ENCODE peak calls at places on chromosomes 6 and 20, in four cellular contexts. One of them, this sample, is unnamed. For H3K4me1, the result is how much of the 10 kb centered on the place peaks cover.

GRCh38 chr6:80143312-80143960 is 37.0 kb downstream of the BCKDHB start:
- DNase-seq in Panc1: no peak
- DNase-seq in stomach: peak
- DNase-seq in prostate gland: peak
- DNase-seq in this sample: no peak

GRCh38 chr6:7267071-7267470 is 45.9 kb downstream of the SSR1 start:
- DNase-seq in prostate gland: no peak
- DNase-seq in stomach: no peak
- DNase-seq in Panc1: no peak
- DNase-seq in this sample: no peak

GRCh38 chr20:62592506-62593177 is 49.7 kb upstream of the SLCO4A1 start:
- DNase-seq in prostate gland: no peak
- DNase-seq in Panc1: no peak
- DNase-seq in stomach: no peak
- DNase-seq in this sample: no peak

GRCh38 chr6:134223761-134224445 is 94.0 kb downstream of the SGK1 start:
- DNase-seq in stomach: no peak
- DNase-seq in Panc1: no peak
- DNase-seq in prostate gland: no peak
- DNase-seq in this sample: no peak

GRCh38 chr6:128131036-128131435 is 230.2 kb upstream of the THEMIS start:
- DNase-seq in stomach: no peak
- DNase-seq in Panc1: no peak
- DNase-seq in prostate gland: no peak
- DNase-seq in this sample: no peak

GRCh38 chr6:143941852-143942627 is 66.0 kb downstream of the PLAGL1 start:
- DNase-seq in prostate gland: peak
- DNase-seq in stomach: peak
- DNase-seq in Panc1: peak
- DNase-seq in this sample: no peak

GRCh38 chr6:122994256-122994655 is 1.8 kb upstream of the CLVS2 start:
- DNase-seq in stomach: no peak
- DNase-seq in prostate gland: no peak
- DNase-seq in Panc1: no peak
- DNase-seq in this sample: no peak

GRCh38 chr20:17612287-17612974 is 42.6 kb downstream of the DSTN start:
- DNase-seq in Panc1: no peak
- DNase-seq in stomach: no peak
- DNase-seq in prostate gland: no peak
- DNase-seq in this sample: peak

GRCh38 chr6:53436904-53437303 is 88.2 kb upstream of the ELOVL5 start:
- DNase-seq in prostate gland: no peak
- DNase-seq in stomach: no peak
- DNase-seq in Panc1: no peak
- DNase-seq in this sample: no peak

GRCh38 chr20:60694763-60695162 is 557.3 kb upstream of the CDH4 start:
- DNase-seq in Panc1: no peak
- DNase-seq in prostate gland: no peak
- DNase-seq in stomach: no peak
- DNase-seq in this sample: no peak

GRCh38 chr20:3710703-3711417 is 1.5 kb downstream of the SIGLEC1 start:
- DNase-seq in prostate gland: peak
- DNase-seq in Panc1: no peak
- DNase-seq in stomach: peak
- DNase-seq in this sample: peak

GRCh38 chr6:55568779-55569439 is 10.1 kb downstream of the HMGCLL1 start:
- DNase-seq in Panc1: no peak
- DNase-seq in prostate gland: no peak
- DNase-seq in stomach: no peak
- DNase-seq in this sample: no peak

GRCh38 chr6:12748815-12749521 is 32.4 kb downstream of the PHACTR1 start:
- DNase-seq in prostate gland: no peak
- DNase-seq in stomach: no peak
- DNase-seq in Panc1: no peak
- DNase-seq in this sample: no peak

GRCh38 chr6:44980841-44981240 is 347.3 kb upstream of the RUNX2 start:
- DNase-seq in prostate gland: no peak
- DNase-seq in stomach: no peak
- DNase-seq in Panc1: no peak
- DNase-seq in this sample: no peak

GRCh38 chr6:152583888-152584287 is 53.3 kb downstream of the SYNE1 start:
- DNase-seq in stomach: no peak
- DNase-seq in Panc1: no peak
- DNase-seq in prostate gland: no peak
- DNase-seq in this sample: no peak

GRCh38 chr6:113490356-113490755 is 366.8 kb upstream of the MARCKS start:
- DNase-seq in Panc1: no peak
- DNase-seq in stomach: no peak
- DNase-seq in prostate gland: peak
- DNase-seq in this sample: no peak

GRCh38 chr20:25274481-25274880 is 26.6 kb downstream of the PYGB start:
- DNase-seq in prostate gland: no peak
- DNase-seq in stomach: peak
- DNase-seq in Panc1: no peak
- DNase-seq in this sample: no peak

GRCh38 chr6:87870606-87871005 is 168.6 kb upstream of the AKIRIN2 start:
- DNase-seq in prostate gland: no peak
- DNase-seq in Panc1: no peak
- DNase-seq in stomach: no peak
- DNase-seq in this sample: no peak

GRCh38 chr6:141956868-141957267 is 175.9 kb upstream of the GJE1 start:
- DNase-seq in Panc1: no peak
- DNase-seq in stomach: no peak
- DNase-seq in prostate gland: no peak
- DNase-seq in this sample: no peak

GRCh38 chr6:69022991-69023390 is 387.9 kb downstream of the ADGRB3 start:
- DNase-seq in stomach: no peak
- DNase-seq in prostate gland: no peak
- DNase-seq in Panc1: no peak
- DNase-seq in this sample: no peak

GRCh38 chr6:69758214-69758613 is 38.6 kb downstream of the LMBRD1 start:
- DNase-seq in prostate gland: no peak
- DNase-seq in stomach: no peak
- DNase-seq in Panc1: no peak
- DNase-seq in this sample: no peak

GRCh38 chr6:3867616-3868502 is 18.7 kb downstream of the FAM50B start:
- DNase-seq in stomach: no peak
- DNase-seq in prostate gland: no peak
- DNase-seq in Panc1: no peak
- DNase-seq in this sample: no peak

GRCh38 chr20:20211274-20211987 is 156.5 kb upstream of the INSM1 start:
- DNase-seq in prostate gland: no peak
- DNase-seq in stomach: no peak
- DNase-seq in Panc1: no peak
- DNase-seq in this sample: no peak

GRCh38 chr20:20209684-20210083 is 157.4 kb downstream of the CFAP61 start:
- DNase-seq in Panc1: no peak
- DNase-seq in stomach: no peak
- DNase-seq in prostate gland: no peak
- DNase-seq in this sample: no peak

GRCh38 chr20:20211988-20212518 is 155.9 kb upstream of the INSM1 start:
- DNase-seq in Panc1: no peak
- DNase-seq in stomach: no peak
- DNase-seq in prostate gland: no peak
- DNase-seq in this sample: no peak

GRCh38 chr20:20210943-20211273 is 157.0 kb upstream of the INSM1 start:
- DNase-seq in prostate gland: no peak
- DNase-seq in stomach: no peak
- DNase-seq in Panc1: no peak
- DNase-seq in this sample: no peak

DNA sequence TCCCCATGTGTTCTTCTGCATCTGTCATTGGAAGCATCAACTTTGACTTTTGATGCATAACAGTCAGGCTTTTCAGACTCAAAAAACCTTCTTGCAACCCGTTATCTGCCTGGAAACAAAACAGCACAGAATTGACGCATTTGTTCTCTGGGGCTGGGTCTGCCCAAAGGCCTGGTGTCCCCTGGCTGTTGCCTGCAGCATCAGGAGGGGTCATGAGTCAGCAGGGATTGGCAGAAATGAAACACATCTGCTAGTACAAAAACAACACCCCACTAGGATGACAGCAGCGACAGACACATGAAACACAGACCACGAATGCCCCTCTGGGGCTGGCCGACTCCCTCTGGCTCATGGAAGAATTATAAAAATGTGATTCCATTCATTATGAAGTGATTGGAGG is 157.6 kb upstream of the INSM1 start:
- DNase-seq in stomach: no peak
- DNase-seq in Panc1: no peak
- DNase-seq in prostate gland: no peak
- DNase-seq in this sample: no peak
- TF ChIP-seq POLR2AphosphoS5 in stomach: no peak
- TF ChIP-seq POLR2AphosphoS5 in Panc1: no peak
- TF ChIP-seq POLR2AphosphoS5 in prostate gland: no peak
- TF ChIP-seq POLR2AphosphoS5 in this sample: no peak

DNA sequence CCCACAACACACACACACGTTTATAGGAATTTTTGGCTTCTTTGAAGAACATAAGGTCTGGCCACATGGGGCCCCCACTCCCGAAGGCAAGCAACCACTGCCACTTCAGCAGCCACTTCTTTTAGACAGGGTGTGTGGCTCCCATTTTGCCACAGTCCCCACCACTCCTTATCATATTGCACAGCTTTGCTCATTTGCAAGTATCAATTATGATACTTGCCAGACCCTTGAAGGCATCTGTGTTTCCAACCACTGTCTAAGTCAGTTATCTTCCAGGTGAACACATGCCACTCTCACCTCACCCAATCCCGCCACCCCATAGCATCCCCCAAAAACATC is 73.1 kb downstream of the NOL4L start:
- DNase-seq in Panc1: no peak
- DNase-seq in stomach: no peak
- DNase-seq in prostate gland: no peak
- DNase-seq in this sample: no peak
- H3K4me1 ChIP-seq in Panc1: under half
- H3K4me1 ChIP-seq in stomach: under half
- H3K4me1 ChIP-seq in prostate gland: under half
- H3K4me1 ChIP-seq in this sample: under half

DNA sequence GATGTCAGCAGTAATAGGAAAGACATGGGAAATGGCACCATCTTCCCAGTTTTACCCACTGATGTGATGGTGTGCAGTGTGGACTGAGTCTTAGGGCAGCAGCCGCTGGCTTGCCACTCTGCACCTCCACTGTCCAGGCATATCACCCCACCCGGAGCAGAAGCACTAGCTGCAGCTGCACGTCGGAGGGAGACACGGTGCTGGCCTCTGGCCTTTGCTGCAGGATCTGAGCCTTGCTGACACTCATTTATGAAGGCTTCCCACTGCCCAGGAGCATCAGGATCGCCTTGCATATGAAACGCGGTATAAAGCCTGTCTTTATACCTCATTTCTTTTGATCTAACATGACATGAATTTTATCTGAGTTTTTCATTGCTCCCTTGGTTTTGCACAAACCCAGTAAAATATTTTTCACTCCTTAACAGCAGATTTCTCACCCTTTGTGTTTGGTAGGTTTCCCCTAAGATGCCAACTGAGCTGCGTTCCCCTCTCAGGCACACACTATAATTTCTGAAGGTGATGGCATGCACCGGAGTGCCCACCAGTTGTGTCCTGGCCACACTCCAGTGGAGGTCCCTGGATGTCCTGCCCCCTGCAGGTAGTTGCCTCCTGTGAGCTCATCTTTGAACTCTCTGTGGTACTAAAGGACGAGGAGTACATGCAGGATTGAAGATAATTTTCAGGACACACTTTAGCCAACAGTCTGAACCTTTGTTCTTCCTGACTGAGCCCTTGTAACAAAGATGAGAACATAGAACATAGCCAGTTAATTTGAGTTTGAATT is 8.9 kb upstream of the EXOC2 start:
- DNase-seq in stomach: no peak
- DNase-seq in prostate gland: no peak
- DNase-seq in Panc1: no peak
- DNase-seq in this sample: no peak
- TF ChIP-seq CTCF in stomach: no peak
- TF ChIP-seq CTCF in prostate gland: no peak
- TF ChIP-seq CTCF in Panc1: no peak
- TF ChIP-seq CTCF in this sample: no peak

GRCh38 chr6:33668914-33669313 is 42.6 kb downstream of the UQCC2 start:
- DNase-seq in Panc1: no peak
- DNase-seq in stomach: peak
- DNase-seq in prostate gland: no peak
- DNase-seq in this sample: no peak
- TF ChIP-seq POLR2AphosphoS5 in Panc1: no peak
- TF ChIP-seq POLR2AphosphoS5 in stomach: no peak
- TF ChIP-seq POLR2AphosphoS5 in prostate gland: no peak
- TF ChIP-seq POLR2AphosphoS5 in this sample: no peak

GRCh38 chr20:35771689-35772562 is at the start of gene PHF20:
- DNase-seq in Panc1: peak
- DNase-seq in prostate gland: peak
- DNase-seq in stomach: peak
- DNase-seq in this sample: peak
- H3K4me1 ChIP-seq in Panc1: under half
- H3K4me1 ChIP-seq in prostate gland: under half
- H3K4me1 ChIP-seq in stomach: half or more
- H3K4me1 ChIP-seq in this sample: half or more

DNA sequence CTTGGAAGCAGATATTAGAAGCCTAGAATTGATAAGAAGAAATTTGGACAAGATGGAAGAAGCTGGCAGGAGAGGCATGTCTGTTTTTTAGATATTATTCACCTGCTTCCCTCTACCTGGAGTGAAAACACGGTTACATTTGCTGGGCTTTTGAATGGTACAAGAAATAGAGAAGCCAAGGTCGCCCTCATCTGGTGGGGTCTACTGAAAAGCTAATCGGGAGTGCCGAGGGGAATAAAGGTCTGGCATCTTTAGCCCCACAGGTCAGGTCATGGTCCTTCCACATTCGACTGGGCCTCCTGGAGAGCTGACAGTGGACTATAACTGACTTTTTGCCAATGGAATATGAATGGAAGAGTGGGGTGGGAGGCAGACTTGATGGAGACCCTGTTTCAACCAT is 4.6 kb upstream of the C2 start:
- DNase-seq in prostate gland: no peak
- DNase-seq in Panc1: no peak
- DNase-seq in stomach: peak
- DNase-seq in this sample: no peak
- TF ChIP-seq CTCF in prostate gland: no peak
- TF ChIP-seq CTCF in Panc1: no peak
- TF ChIP-seq CTCF in stomach: no peak
- TF ChIP-seq CTCF in this sample: no peak

GRCh38 chr6:164097557-164098398 is 683.3 kb downstream of the QKI start:
- DNase-seq in prostate gland: no peak
- DNase-seq in Panc1: no peak
- DNase-seq in stomach: no peak
- DNase-seq in this sample: peak
- TF ChIP-seq POLR2AphosphoS5 in prostate gland: no peak
- TF ChIP-seq POLR2AphosphoS5 in Panc1: no peak
- TF ChIP-seq POLR2AphosphoS5 in stomach: no peak
- TF ChIP-seq POLR2AphosphoS5 in this sample: peak

GRCh38 chr6:163395786-163396185 is 18.7 kb upstream of the QKI start:
- DNase-seq in Panc1: no peak
- DNase-seq in prostate gland: no peak
- DNase-seq in stomach: no peak
- DNase-seq in this sample: peak

GRCh38 chr6:163395122-163395521 is 19.4 kb upstream of the QKI start:
- DNase-seq in Panc1: no peak
- DNase-seq in stomach: no peak
- DNase-seq in prostate gland: no peak
- DNase-seq in this sample: no peak

GRCh38 chr6:163393923-163394322 is 20.6 kb upstream of the QKI start:
- DNase-seq in Panc1: no peak
- DNase-seq in prostate gland: no peak
- DNase-seq in stomach: no peak
- DNase-seq in this sample: no peak

GRCh38 chr6:163392533-163392932 is 22.0 kb upstream of the QKI start:
- DNase-seq in Panc1: no peak
- DNase-seq in stomach: peak
- DNase-seq in prostate gland: peak
- DNase-seq in this sample: no peak

GRCh38 chr6:163394659-163395058 is 19.9 kb upstream of the QKI start:
- DNase-seq in stomach: no peak
- DNase-seq in prostate gland: no peak
- DNase-seq in Panc1: no peak
- DNase-seq in this sample: peak
- H3K4me1 ChIP-seq in stomach: under half
- H3K4me1 ChIP-seq in prostate gland: under half
- H3K4me1 ChIP-seq in Panc1: under half
- H3K4me1 ChIP-seq in this sample: under half

This sample was measured in esophagus muscularis mucosa.